ENCODE peak calls at places on chromosomes 1 and 21, in seven cellular contexts. M is H1, A is mesenchymal stem cell, C is mesendoderm, D is IMR-90, Q is H9, K is trophoblast cell. V is an unnamed sample. For H3K79me1, the result is how much of the 10 kb centered on the place peaks cover.

GRCh38 chr21:14975136-14975905 is 89.5 kb downstream of the NRIP1 start:
- DNase-seq in M (no peak), C (no peak), D (no peak), Q (no peak), A (no peak), K (no peak), V (no peak)

GRCh38 chr21:43597052-43597451 is 62.2 kb downstream of the HSF2BP start:
- DNase-seq in C (peak), M (no peak), Q (no peak), K (peak), D (peak), A (peak), V (no peak)

GRCh38 chr21:26447932-26448331 is 125.2 kb downstream of the CYYR1 start:
- DNase-seq in Q (no peak), D (no peak), K (no peak), C (peak), M (no peak), A (peak), V (no peak)

GRCh38 chr1:114154963-114155322 is 1.3 kb upstream of the SYT6 start:
- DNase-seq in D (no peak), A (peak), Q (peak), K (no peak), C (peak), M (peak), V (no peak)

GRCh38 chr1:204127597-204128242 is 24.1 kb downstream of the ETNK2 start:
- DNase-seq in Q (peak), M (peak), A (peak), D (peak), K (peak), C (peak), V (peak)

GRCh38 chr1:20198918-20199317 is 12.6 kb upstream of the PLA2G2C start:
- DNase-seq in K (no peak), C (peak), A (no peak), D (no peak), M (no peak), Q (no peak), V (no peak)

GRCh38 chr21:33290441-33290840 is 24.3 kb downstream of the IL10RB start:
- DNase-seq in D (no peak), M (no peak), A (no peak), Q (no peak), C (no peak), K (no peak), V (no peak)

GRCh38 chr21:45309069-45309521 is 21.4 kb upstream of the POFUT2 start:
- DNase-seq in Q (peak), D (peak), C (peak), A (peak), M (peak), K (peak), V (peak)

GRCh38 chr1:206589206-206589605 is 23.1 kb downstream of the EIF2D start:
- DNase-seq in Q (no peak), M (no peak), D (peak), C (no peak), K (no peak), A (peak), V (no peak)

GRCh38 chr1:66521736-66522365 is 12.1 kb upstream of the SGIP1 start:
- DNase-seq in C (no peak), K (no peak), D (peak), Q (no peak), M (no peak), A (peak), V (no peak)

GRCh38 chr1:18632711-18633427 is 2.2 kb downstream of the PAX7 start:
- DNase-seq in D (no peak), M (peak), C (peak), K (no peak), Q (peak), A (no peak), V (no peak)

GRCh38 chr1:40818264-40818961 is 34.8 kb downstream of the KCNQ4 start:
- DNase-seq in C (peak), Q (peak), M (peak), A (no peak), K (peak), D (no peak), V (peak)

GRCh38 chr1:16088996-16089395 is 15.5 kb upstream of the FAM131C start:
- DNase-seq in K (peak), D (peak), C (no peak), Q (peak), M (no peak), A (peak), V (no peak)

GRCh38 chr21:46080171-46081021 is 17.5 kb upstream of the COL6A2 start:
- DNase-seq in D (no peak), K (no peak), M (no peak), C (no peak), A (no peak), Q (peak), V (no peak)

GRCh38 chr1:159921700-159922498 is 3.4 kb downstream of the TAGLN2 start:
- DNase-seq in A (peak), D (peak), C (no peak), M (no peak), Q (no peak), K (no peak), V (no peak)

GRCh38 chr1:231937013-231937754 is 310.6 kb downstream of the DISC1 start:
- DNase-seq in C (no peak), M (no peak), Q (no peak), D (no peak), A (no peak), K (no peak), V (no peak)

GRCh38 chr1:201937624-201938212 is 8.6 kb downstream of the LMOD1 start:
- DNase-seq in D (peak), C (no peak), Q (no peak), M (no peak), A (peak), K (no peak), V (no peak)

GRCh38 chr1:228100822-228101613 is 2.1 kb downstream of the C1orf35 start:
- DNase-seq in A (no peak), M (peak), Q (no peak), D (no peak), K (no peak), C (no peak), V (no peak)

GRCh38 chr1:14597343-14598006 is 1.0 kb upstream of the KAZN start:
- DNase-seq in D (no peak), A (no peak), C (peak), M (peak), Q (peak), K (peak), V (peak)

GRCh38 chr1:154241703-154242352 is 21.1 kb downstream of the UBAP2L start:
- DNase-seq in M (no peak), Q (no peak), C (no peak), D (no peak), A (no peak), K (no peak), V (no peak)

GRCh38 chr1:162172733-162173132 is 103.2 kb downstream of the NOS1AP start:
- DNase-seq in C (no peak), D (no peak), Q (no peak), A (no peak), K (no peak), M (no peak), V (no peak)

GRCh38 chr21:45341779-45342178 is 54.1 kb upstream of the POFUT2 start:
- DNase-seq in K (no peak), C (no peak), A (no peak), D (no peak), M (no peak), Q (no peak), V (no peak)

DNA sequence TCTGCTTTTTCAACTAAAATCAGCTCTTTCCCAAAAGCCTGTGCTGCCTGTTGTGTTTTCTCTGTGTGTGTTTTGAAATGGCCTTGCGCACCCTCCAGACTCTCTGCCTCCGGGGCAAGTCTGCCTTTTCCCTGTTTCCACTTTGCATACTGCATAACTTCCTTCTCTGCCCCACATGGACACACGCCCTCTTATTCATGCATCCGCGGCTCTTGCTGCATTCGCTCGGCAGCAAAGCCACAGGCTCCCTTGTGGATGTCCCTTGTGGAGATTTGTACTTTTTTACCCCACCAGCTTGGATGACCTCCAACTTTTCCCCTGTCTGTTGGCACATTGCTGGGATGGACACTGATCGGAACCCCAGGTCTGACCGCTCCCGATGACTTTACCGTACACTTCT is 147.6 kb downstream of the ADSS2 start:
- DNase-seq in A (no peak), Q (no peak), M (no peak), D (no peak), K (peak), C (no peak), V (no peak)
- H3K4me2 ChIP-seq in A (no peak), Q (no peak), M (no peak), D (no peak), K (no peak), C (no peak), V (no peak)

GRCh38 chr1:208189716-208190115 is 54.5 kb downstream of the PLXNA2 start:
- DNase-seq in C (no peak), Q (no peak), M (no peak), A (no peak), D (no peak), K (no peak), V (no peak)

GRCh38 chr1:208190784-208191183 is 53.4 kb downstream of the PLXNA2 start:
- DNase-seq in M (no peak), K (no peak), A (no peak), D (no peak), Q (no peak), C (no peak), V (no peak)

GRCh38 chr1:208188607-208189006 is 55.6 kb downstream of the PLXNA2 start:
- DNase-seq in Q (no peak), A (no peak), M (no peak), D (no peak), C (no peak), K (no peak), V (no peak)

GRCh38 chr1:208187499-208188041 is 56.6 kb downstream of the PLXNA2 start:
- DNase-seq in K (no peak), Q (no peak), C (no peak), A (no peak), D (no peak), M (no peak), V (no peak)

DNA sequence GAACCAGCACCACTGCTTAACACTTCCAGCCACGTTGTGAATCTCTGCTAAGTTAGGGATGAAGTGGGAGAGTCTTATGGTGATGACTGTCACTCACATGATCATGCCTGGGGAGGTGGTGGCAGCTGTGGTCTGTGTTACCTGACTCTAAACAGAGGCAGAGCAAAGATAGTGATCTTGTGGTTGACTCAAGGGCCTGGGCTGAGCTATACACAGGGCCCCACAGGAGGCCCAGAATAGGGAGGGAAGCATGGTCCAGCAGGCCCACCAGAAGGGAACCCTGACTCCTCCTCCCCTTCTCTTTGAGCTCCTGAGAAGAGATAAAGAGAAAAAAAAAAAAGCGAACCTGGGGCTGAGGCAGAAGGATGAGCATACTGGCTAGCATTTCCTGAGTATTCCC is 55.0 kb downstream of the PLXNA2 start:
- DNase-seq in D (no peak), A (no peak), C (peak), M (no peak), K (peak), Q (no peak), V (no peak)
- H3K79me1 ChIP-seq in D (under half), A (under half), C (under half), M (under half), K (under half), Q (under half), V (under half)

GRCh38 chr1:37537378-37537777 is 16.7 kb downstream of the SNIP1 start:
- DNase-seq in A (peak), M (no peak), K (no peak), Q (no peak), C (no peak), D (peak), V (no peak)

DNA sequence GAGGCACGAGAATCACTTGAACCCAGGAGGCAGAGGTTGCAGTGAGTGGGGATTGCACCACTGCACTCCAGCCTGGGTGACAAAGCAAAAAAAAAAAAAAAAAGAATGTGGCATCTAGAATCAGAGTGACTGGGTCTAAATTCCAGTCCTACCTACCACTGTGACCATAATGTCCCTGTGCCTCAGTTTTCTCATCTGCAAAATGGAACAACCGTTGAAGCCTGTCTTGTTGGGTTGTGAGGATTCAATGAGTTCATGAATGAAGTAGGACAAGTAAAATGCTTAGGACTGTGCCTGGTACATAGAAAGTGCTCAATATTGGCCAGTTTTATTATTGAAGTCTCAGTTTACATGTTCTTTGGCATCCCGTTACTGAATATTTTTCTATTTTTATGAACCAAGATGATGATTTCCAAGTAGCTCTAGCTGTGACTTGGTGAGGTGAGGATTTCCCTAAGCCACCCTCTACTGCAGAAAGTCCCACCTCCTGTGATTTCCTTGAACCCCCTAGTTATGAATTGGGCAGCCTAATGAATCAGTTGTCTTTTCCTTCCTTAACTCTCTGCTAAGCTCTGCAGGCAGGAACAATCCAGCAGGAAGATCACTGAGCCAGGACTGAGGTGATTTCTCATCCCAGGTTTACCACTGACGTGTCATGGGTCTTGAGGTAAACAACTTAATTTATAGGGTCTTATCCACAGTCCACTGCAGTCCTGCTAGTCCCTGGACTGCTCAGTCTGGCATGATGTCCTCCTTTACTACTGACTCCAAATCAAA is 18.9 kb upstream of the MEAF6 start:
- DNase-seq in A (no peak), Q (no peak), D (no peak), C (no peak), K (no peak), M (no peak), V (no peak)
- H3K4me2 ChIP-seq in A (no peak), Q (no peak), D (no peak), C (no peak), K (no peak), M (no peak), V (no peak)

DNA sequence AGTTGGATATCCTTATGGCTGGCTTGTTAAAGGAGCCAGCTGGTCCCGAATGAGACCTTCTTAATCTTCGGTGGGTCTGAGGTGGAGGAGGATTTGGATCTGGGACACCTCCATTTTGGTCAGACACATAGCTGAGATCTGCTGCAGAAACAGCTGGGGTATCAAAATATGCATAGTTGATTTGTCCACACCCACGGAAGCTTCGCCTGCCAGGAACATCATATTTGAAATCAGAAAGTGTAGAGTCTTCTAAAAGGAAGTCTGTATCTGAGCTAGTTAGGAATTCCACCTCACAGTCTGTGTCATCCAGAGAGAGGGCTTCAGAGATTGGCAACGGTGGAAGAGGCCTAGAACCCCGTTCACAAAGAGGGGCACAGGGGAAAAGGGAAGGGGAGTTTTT is 12.3 kb downstream of the ERRFI1 start:
- DNase-seq in D (no peak), A (no peak), M (no peak), K (no peak), C (no peak), Q (no peak), V (no peak)
- H3K79me1 ChIP-seq in D (under half), A (under half), M (under half), K (under half), C (under half), Q (under half), V (under half)

DNA sequence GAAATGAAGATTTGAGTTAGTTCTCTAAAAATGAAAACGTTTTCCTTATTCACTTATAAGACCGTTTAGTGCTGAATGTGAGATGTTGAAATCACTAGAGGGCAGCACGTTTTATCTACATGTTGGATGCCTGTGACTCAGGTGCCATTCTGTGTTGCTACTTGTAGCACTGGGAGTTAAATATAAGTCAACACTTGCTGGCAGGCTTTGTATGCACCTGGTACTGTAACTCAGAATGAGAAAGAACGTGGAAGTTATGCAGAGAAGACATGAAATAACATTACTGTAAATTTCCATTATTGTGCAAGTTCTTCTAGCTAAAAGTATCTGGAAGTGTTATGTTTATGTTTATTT is 45.9 kb downstream of the MIGA1 start:
- DNase-seq in K (peak), M (no peak), Q (no peak), C (peak), A (peak), D (peak), V (no peak)
- H3K4me2 ChIP-seq in K (no peak), M (no peak), Q (no peak), C (no peak), A (no peak), D (no peak), V (no peak)

V was measured in neuronal stem cell.